ENCODE peak calls at places on chromosomes 12 and 14, in six cellular contexts. W is mesenchymal stem cell, J is IMR-90, F is neuronal stem cell, D is trophoblast cell, B is H1. G is an unnamed sample.

GRCh38 chr14:99654235-99655000 is 9.5 kb downstream of the HHIPL1 start:
- DNase-seq in W (peak), J (peak), F (no peak), D (peak), B (no peak), G (no peak)

GRCh38 chr12:131617596-131618302 is 93.1 kb upstream of the SFSWAP start:
- DNase-seq in W (no peak), J (no peak), F (no peak), D (no peak), B (no peak), G (no peak)

GRCh38 chr12:110349521-110350151 is 53.9 kb downstream of the ANAPC7 start:
- DNase-seq in W (no peak), J (no peak), F (no peak), D (no peak), B (no peak), G (no peak)

GRCh38 chr12:94616217-94616729 is 34.1 kb downstream of the TMCC3 start:
- DNase-seq in W (no peak), J (no peak), F (no peak), D (peak), B (no peak), G (peak)

GRCh38 chr12:42810006-42810405 is 220.5 kb upstream of the PRICKLE1 start:
- DNase-seq in W (no peak), J (no peak), F (no peak), D (no peak), B (no peak), G (no peak)

GRCh38 chr12:132872975-132873421 is 14.4 kb downstream of the CHFR start:
- DNase-seq in W (peak), J (no peak), F (no peak), D (no peak), B (no peak), G (peak)

GRCh38 chr12:1935242-1935641 is 16.8 kb upstream of the CACNA2D4 start:
- DNase-seq in W (no peak), J (no peak), F (no peak), D (no peak), B (no peak), G (no peak)

GRCh38 chr12:47651368-47652254 is 54.2 kb downstream of the RPAP3 start:
- DNase-seq in W (peak), J (peak), F (peak), D (peak), B (no peak), G (peak)

GRCh38 chr14:90491221-90491867 is 94.5 kb downstream of the CALM1 start:
- DNase-seq in W (no peak), J (peak), F (no peak), D (no peak), B (no peak), G (peak)

GRCh38 chr14:96461950-96462798 is 40.0 kb upstream of the PAPOLA start:
- DNase-seq in W (no peak), J (no peak), F (no peak), D (peak), B (no peak), G (peak)

GRCh38 chr12:99442758-99443157 is 204.8 kb upstream of the GARIN6 start:
- DNase-seq in W (no peak), J (no peak), F (no peak), D (no peak), B (no peak), G (no peak)

GRCh38 chr12:24991209-24992049 is 42.5 kb upstream of the BCAT1 start:
- DNase-seq in W (peak), J (peak), F (peak), D (peak), B (no peak), G (peak)

GRCh38 chr12:132248439-132249157 is 80.8 kb downstream of the GALNT9 start:
- DNase-seq in W (no peak), J (peak), F (no peak), D (no peak), B (no peak), G (no peak)

GRCh38 chr12:121956041-121956341 is 37.6 kb downstream of the CFAP251 start:
- DNase-seq in W (no peak), J (no peak), F (no peak), D (no peak), B (no peak), G (no peak)

GRCh38 chr12:131787143-131787660 is 41.0 kb upstream of the MMP17 start:
- DNase-seq in W (no peak), J (no peak), F (no peak), D (no peak), B (no peak), G (no peak)

GRCh38 chr12:113825705-113826104 is 140.4 kb downstream of the RBM19 start:
- DNase-seq in W (no peak), J (no peak), F (no peak), D (no peak), B (peak), G (peak)

GRCh38 chr14:92986254-92987147 is 63.6 kb downstream of the CHGA start:
- DNase-seq in W (peak), J (peak), F (no peak), D (no peak), B (no peak), G (no peak)

GRCh38 chr14:104841730-104842129 is 23.3 kb upstream of the CEP170B start:
- DNase-seq in W (no peak), J (no peak), F (no peak), D (no peak), B (no peak), G (no peak)

GRCh38 chr14:81366259-81366658 is 33.9 kb downstream of the STON2 start:
- DNase-seq in W (no peak), J (no peak), F (no peak), D (no peak), B (no peak), G (peak)

GRCh38 chr14:96083667-96084320 is 44.6 kb downstream of the C14orf132 start:
- DNase-seq in W (no peak), J (no peak), F (no peak), D (peak), B (no peak), G (no peak)

GRCh38 chr12:26345471-26346003 is 150.2 kb downstream of the SSPN start:
- DNase-seq in W (no peak), J (peak), F (no peak), D (no peak), B (no peak), G (no peak)

GRCh38 chr12:3661028-3661427 is 91.9 kb downstream of the CRACR2A start:
- DNase-seq in W (no peak), J (no peak), F (no peak), D (no peak), B (no peak), G (no peak)

GRCh38 chr14:50871914-50872732 is at the start of gene ABHD12B:
- DNase-seq in W (peak), J (no peak), F (no peak), D (no peak), B (no peak), G (no peak)

GRCh38 chr12:101086490-101086889 is 123.5 kb downstream of the SLC5A8 start:
- DNase-seq in W (peak), J (peak), F (no peak), D (peak), B (no peak), G (peak)

GRCh38 chr12:54306925-54307731 is 6.3 kb upstream of the NFE2 start:
- DNase-seq in W (no peak), J (no peak), F (no peak), D (no peak), B (no peak), G (no peak)

GRCh38 chr12:19323768-19324167 is 115.5 kb upstream of the AEBP2 start:
- DNase-seq in W (peak), J (peak), F (no peak), D (no peak), B (no peak), G (no peak)

GRCh38 chr12:18589316-18589715 is 148.5 kb downstream of the PLCZ1 start:
- DNase-seq in W (peak), J (no peak), F (no peak), D (no peak), B (no peak), G (no peak)

GRCh38 chr12:105812356-105812755 is 326.4 kb downstream of the NUAK1 start:
- DNase-seq in W (no peak), J (no peak), F (no peak), D (no peak), B (no peak), G (no peak)

GRCh38 chr12:45756666-45757065 is 27.2 kb downstream of the ARID2 start:
- DNase-seq in W (peak), J (peak), F (no peak), D (no peak), B (no peak), G (no peak)

GRCh38 chr12:14896477-14897184 is 11.0 kb upstream of the MGP start:
- DNase-seq in W (peak), J (peak), F (no peak), D (peak), B (no peak), G (no peak)

GRCh38 chr12:101828463-101829196 is 2.1 kb downstream of the GNPTAB start:
- DNase-seq in W (no peak), J (no peak), F (no peak), D (no peak), B (no peak), G (no peak)

GRCh38 chr14:37565550-37565949 is 29.5 kb downstream of the FOXA1 start:
- DNase-seq in W (no peak), J (no peak), F (no peak), D (no peak), B (no peak), G (peak)

GRCh38 chr14:52339262-52339661 is 25.1 kb downstream of the PTGER2 start:
- DNase-seq in W (no peak), J (no peak), F (no peak), D (no peak), B (no peak), G (no peak)

GRCh38 chr14:52333823-52334657 is 19.9 kb downstream of the PTGER2 start:
- DNase-seq in W (no peak), J (peak), F (no peak), D (no peak), B (no peak), G (no peak)

GRCh38 chr14:52342849-52343606 is 28.9 kb downstream of the PTGER2 start:
- DNase-seq in W (no peak), J (peak), F (no peak), D (no peak), B (no peak), G (peak)

GRCh38 chr14:52333108-52333507 is 19.0 kb downstream of the PTGER2 start:
- DNase-seq in W (no peak), J (no peak), F (no peak), D (no peak), B (no peak), G (no peak)

GRCh38 chr14:52338282-52338681 is 24.2 kb downstream of the PTGER2 start:
- DNase-seq in W (peak), J (peak), F (no peak), D (no peak), B (no peak), G (no peak)
- H3K4me3 ChIP-seq in W (no peak), J (no peak), F (no peak), D (no peak), B (no peak), G (no peak)

GRCh38 chr14:60621386-60621785 is 27.9 kb downstream of the SIX1 start:
- DNase-seq in W (no peak), J (no peak), F (no peak), D (no peak), B (no peak), G (no peak)

GRCh38 chr14:60618200-60618599 is 31.1 kb downstream of the SIX1 start:
- DNase-seq in W (no peak), J (no peak), F (no peak), D (no peak), B (no peak), G (no peak)

GRCh38 chr14:60622210-60622919 is 26.9 kb downstream of the SIX1 start:
- DNase-seq in W (no peak), J (peak), F (no peak), D (no peak), B (no peak), G (no peak)

GRCh38 chr14:60616326-60617044 is 32.8 kb downstream of the SIX1 start:
- DNase-seq in W (no peak), J (no peak), F (no peak), D (no peak), B (no peak), G (peak)
- H2AK5ac ChIP-seq in W (no peak), J (no peak), F (no peak), D (no peak), B (no peak), G (no peak)

GRCh38 chr12:50219544-50219943 is 52.4 kb upstream of the CERS5 start:
- DNase-seq in W (no peak), J (no peak), F (no peak), D (peak), B (no peak), G (no peak)
- H3K4me3 ChIP-seq in W (no peak), J (peak), F (no peak), D (no peak), B (no peak), G (no peak)

GRCh38 chr12:124512667-124513296 is 54.6 kb downstream of the NCOR2 start:
- DNase-seq in W (peak), J (peak), F (peak), D (peak), B (peak), G (peak)
- H2AK5ac ChIP-seq in W (peak), J (peak), F (peak), D (no peak), B (peak), G (peak)

GRCh38 chr12:120697344-120697743 is 10.4 kb downstream of the MLEC start:
- DNase-seq in W (no peak), J (no peak), F (no peak), D (no peak), B (no peak), G (no peak)

GRCh38 chr12:120699553-120699952 is 10.7 kb upstream of the UNC119B start:
- DNase-seq in W (no peak), J (no peak), F (no peak), D (no peak), B (no peak), G (no peak)

GRCh38 chr12:120696599-120696998 is 9.7 kb downstream of the MLEC start:
- DNase-seq in W (no peak), J (no peak), F (no peak), D (no peak), B (no peak), G (no peak)

GRCh38 chr12:120700863-120701262 is 9.4 kb upstream of the UNC119B start:
- DNase-seq in W (no peak), J (no peak), F (no peak), D (no peak), B (no peak), G (no peak)

GRCh38 chr12:120698677-120699076 is 11.6 kb upstream of the UNC119B start:
- DNase-seq in W (no peak), J (no peak), F (no peak), D (no peak), B (no peak), G (no peak)
- H3K4me3 ChIP-seq in W (no peak), J (no peak), F (no peak), D (no peak), B (no peak), G (no peak)

DNA sequence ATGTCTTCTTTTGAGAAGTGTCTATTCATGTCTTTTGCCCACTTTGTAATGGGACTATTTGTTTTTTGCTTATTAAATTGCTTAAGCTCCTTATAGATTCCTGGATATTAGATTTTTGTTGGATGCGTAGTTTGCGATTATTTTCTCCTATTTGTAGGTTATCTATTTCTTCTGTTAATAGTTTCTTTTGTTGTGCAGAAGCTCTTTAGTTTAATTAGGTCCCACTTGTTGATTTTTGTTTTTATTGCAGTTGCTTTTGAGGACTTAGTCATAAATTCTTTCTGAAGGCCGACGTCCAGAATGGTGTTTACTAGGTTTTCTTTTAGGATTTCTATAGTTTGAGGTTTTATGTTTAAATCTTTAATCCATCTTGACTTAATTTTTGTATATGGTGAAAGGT is 63.1 kb upstream of the PSMA6 start:
- DNase-seq in W (no peak), J (no peak), F (no peak), D (no peak), B (no peak), G (no peak)
- H2AK5ac ChIP-seq in W (no peak), J (no peak), F (no peak), D (no peak), B (no peak), G (no peak)

GRCh38 chr14:65098586-65098985 is 3.7 kb downstream of the MAX start:
- DNase-seq in W (peak), J (peak), F (no peak), D (peak), B (no peak), G (no peak)
- H3K4me3 ChIP-seq in W (no peak), J (no peak), F (no peak), D (no peak), B (no peak), G (no peak)

DNA sequence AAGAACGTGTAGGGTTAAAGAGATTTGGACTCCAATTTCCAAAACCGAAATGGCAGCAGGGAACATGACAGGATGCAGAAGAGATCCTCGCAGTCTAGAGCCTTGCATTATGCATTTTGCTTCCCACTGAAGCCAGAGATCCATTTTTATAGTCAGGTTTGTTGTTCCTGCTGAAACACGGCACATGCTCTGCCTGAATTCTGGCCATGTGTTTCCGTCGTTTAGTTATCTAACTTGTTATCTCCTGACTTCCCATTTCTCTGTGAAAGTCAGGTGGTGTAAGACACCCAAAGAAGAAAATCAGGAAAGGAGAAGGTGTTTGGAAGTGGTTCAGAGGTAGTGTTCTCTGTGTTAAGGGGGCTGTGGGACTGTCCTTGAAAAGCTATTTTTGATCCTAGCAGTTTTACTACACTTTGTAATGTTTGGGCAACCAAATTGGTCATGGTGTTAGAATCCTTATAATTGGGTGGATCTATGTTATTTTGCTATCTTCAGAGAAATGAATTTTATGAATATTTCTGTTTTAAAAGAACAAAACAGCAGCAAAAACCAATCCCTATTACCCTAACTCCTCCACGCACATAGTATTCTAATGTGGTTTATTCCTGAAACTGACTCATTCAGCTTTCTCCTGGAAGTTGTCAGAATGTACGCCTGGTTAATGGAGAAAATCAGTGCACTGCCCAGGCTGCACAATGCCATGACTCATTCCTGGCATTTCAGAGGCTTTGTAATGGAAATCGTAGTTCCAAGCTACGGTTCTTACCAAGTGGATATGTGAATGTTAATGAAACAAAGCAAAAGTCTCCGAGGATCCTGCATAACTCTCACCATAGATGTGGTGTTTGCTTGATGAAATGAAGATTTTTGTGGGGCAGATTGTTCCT is 110.1 kb downstream of the SAMD4A start:
- DNase-seq in W (peak), J (peak), F (peak), D (peak), B (peak), G (peak)
- H2AK5ac ChIP-seq in W (peak), J (peak), F (no peak), D (no peak), B (peak), G (no peak)

GRCh38 chr12:95859947-95860850 is 1.4 kb downstream of the SNRPF start:
- DNase-seq in W (no peak), J (no peak), F (no peak), D (no peak), B (no peak), G (no peak)

GRCh38 chr12:95859344-95859816 is 628 bp downstream of the SNRPF start:
- DNase-seq in W (peak), J (peak), F (peak), D (peak), B (no peak), G (peak)

GRCh38 chr12:95858451-95859343 is at the start of gene SNRPF:
- DNase-seq in W (peak), J (peak), F (peak), D (peak), B (peak), G (peak)

GRCh38 chr12:95857151-95857550 is 1.6 kb upstream of the SNRPF start:
- DNase-seq in W (no peak), J (no peak), F (no peak), D (no peak), B (no peak), G (peak)

DNA sequence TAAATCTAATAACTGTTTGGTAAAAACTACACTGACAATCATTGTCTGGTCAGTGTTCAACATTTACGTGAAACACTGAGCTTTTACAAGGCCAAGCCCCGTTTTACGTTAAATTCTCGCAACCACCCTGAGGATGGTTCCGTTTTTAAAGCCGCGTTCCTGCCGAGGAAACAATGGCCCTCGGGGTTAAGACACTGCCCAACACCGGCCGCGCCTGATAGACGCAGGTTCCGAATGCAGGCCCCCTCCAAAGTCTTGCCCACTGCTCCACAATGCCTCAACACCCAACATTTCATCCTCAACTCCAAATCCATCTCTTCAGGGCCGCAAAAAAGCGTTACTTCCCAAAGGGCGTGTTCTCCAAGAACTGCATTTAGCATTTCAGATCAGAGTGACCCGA is 953 bp upstream of the SNRPF start:
- DNase-seq in W (no peak), J (no peak), F (no peak), D (no peak), B (no peak), G (no peak)
- H3K4me3 ChIP-seq in W (no peak), J (no peak), F (peak), D (no peak), B (peak), G (peak)